ENCODE peak calls at places on chromosomes 2 and 18, in four cellular contexts. M, V, W and A are unnamed samples.
A peak's percentile ranks its signal among the peaks of the same experiment; 100 is the strongest.

GRCh38 chr2:198060277-198060676 is 255.9 kb downstream of the PLCL1 start:
- DNase-seq in W (no peak), M (no peak), V (no peak), A (no peak)

GRCh38 chr2:96959406-96960110 is 26.8 kb downstream of the FAM178B start:
- DNase-seq in V (no peak), W (no peak), M (no peak), A (peak; percentile 50)

GRCh38 chr18:62372156-62372555 is 47.0 kb downstream of the TNFRSF11A start:
- DNase-seq in M (no peak), W (no peak), V (no peak), A (no peak)

GRCh38 chr2:212494413-212495020 is 44.1 kb downstream of the ERBB4 start:
- DNase-seq in V (no peak), M (peak; percentile 35), W (no peak), A (no peak)

GRCh38 chr2:235734700-235735205 is 240.9 kb downstream of the AGAP1 start:
- DNase-seq in M (peak; percentile 34), W (no peak), V (no peak), A (peak; percentile 30)

GRCh38 chr2:11944311-11944710 is 197.9 kb downstream of the LPIN1 start:
- DNase-seq in W (no peak), V (no peak), M (no peak), A (no peak)

GRCh38 chr2:113390133-113390849 is 47.2 kb upstream of the ZNG1B start:
- DNase-seq in W (peak; percentile 67), M (peak; percentile 76), V (peak; percentile 52), A (no peak)

GRCh38 chr18:76371301-76371700 is 123.7 kb downstream of the ZNF516 start:
- DNase-seq in W (no peak), M (no peak), V (no peak), A (no peak)

GRCh38 chr2:127187081-127187775 is 32.9 kb downstream of the CYP27C1 start:
- DNase-seq in M (no peak), W (no peak), V (no peak), A (no peak)

GRCh38 chr18:24586662-24587360 is 126.4 kb downstream of the HRH4 start:
- DNase-seq in W (no peak), V (no peak), M (no peak), A (no peak)

DNA sequence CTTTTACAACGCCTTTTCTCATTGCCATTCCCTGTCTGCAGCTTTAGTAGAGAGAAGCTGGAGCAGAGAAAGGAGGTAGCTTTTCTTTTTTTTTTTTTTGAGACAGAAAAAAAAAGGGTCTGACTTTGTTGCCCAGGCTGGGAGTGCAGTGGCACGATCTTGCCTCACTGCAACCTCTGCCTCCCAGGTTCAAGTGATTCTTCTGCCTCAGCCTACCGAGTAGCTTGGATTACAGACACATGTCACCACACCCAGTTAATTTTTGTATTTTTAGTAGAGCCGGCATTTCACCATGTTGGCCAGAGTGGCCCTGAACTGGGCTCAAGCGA is 25.0 kb upstream of the ACSL3 start:
- DNase-seq in M (no peak), W (no peak), V (no peak), A (no peak)
- H3K27ac ChIP-seq in M (no peak overlapping the region), W (no peak overlapping the region), V (no peak overlapping the region), A (no peak overlapping the region)

DNA sequence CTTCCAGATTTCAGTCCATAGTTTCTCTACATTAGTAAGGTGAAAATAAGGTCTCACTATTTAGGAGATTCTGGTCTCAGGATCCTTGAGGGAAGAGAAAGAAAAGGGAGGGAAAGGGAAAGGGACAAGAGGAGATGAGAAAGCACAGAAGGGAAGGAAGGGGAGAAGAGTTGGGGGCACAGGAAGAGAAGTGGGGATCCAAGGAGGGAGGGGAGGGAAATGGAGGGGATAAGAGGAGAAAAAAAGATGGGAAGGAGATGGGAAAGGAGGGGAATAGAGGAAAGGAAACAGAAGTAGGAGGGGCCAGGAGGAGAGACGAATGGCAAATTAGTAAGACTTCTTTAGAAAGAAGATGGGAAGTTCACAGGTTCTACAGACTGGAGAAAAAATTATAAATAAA is 39.2 kb upstream of the SPTBN1 start:
- DNase-seq in W (no peak), V (no peak), M (no peak), A (no peak)
- H3K4me1 ChIP-seq in W (no peaks in the 10 kb centered on the region), V (peaks cover 25% of the 10 kb centered on the region), M (peaks cover 13% of the 10 kb centered on the region), A (peaks cover 10% of the 10 kb centered on the region)

GRCh38 chr2:99960724-99961566 is 181.4 kb downstream of the AFF3 start:
- DNase-seq in V (peak; percentile 63), M (no peak), W (peak; percentile 13), A (no peak)
- H3K27ac ChIP-seq in V (peak overlapping the region; percentile 68), M (no peak overlapping the region), W (no peak overlapping the region), A (peak overlapping the region; percentile 51)

DNA sequence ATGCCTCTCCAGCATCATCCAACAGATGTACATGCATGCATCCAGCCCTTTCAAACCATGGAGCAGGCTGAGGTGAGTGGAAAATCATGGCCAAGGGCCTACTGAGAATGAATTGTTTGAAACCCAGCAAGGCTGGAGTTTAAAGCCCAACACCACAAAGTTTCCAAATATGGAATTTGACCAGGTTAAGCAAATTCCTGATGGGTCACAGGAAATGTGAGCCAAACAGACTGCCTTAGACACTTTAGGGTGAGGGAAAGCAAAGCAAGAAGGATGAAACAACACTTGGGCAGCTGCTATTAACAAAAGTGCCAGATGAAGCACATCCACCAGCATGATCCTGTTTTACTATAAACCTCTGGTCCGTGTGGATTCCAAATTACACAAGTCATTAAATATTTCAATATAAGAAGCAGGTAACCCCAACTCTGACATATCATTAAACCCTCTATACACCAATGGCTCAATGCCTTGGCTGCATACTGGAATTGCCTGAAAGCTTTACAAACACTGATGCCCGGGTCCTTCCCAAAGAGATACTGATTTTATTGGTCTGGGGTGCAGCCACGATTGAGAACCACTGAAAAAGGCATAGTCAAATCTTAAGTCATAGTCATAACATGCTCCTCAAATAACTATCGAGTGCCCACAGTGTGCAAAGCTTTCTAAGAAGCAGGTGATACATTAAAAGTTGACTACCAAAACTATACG is 9.1 kb downstream of the KLF7 start:
- DNase-seq in W (no peak), V (no peak), M (no peak), A (no peak)
- H3K4me1 ChIP-seq in W (no peaks in the 10 kb centered on the region), V (peaks cover 77% of the 10 kb centered on the region), M (peaks cover 96% of the 10 kb centered on the region), A (peaks cover 35% of the 10 kb centered on the region)

DNA sequence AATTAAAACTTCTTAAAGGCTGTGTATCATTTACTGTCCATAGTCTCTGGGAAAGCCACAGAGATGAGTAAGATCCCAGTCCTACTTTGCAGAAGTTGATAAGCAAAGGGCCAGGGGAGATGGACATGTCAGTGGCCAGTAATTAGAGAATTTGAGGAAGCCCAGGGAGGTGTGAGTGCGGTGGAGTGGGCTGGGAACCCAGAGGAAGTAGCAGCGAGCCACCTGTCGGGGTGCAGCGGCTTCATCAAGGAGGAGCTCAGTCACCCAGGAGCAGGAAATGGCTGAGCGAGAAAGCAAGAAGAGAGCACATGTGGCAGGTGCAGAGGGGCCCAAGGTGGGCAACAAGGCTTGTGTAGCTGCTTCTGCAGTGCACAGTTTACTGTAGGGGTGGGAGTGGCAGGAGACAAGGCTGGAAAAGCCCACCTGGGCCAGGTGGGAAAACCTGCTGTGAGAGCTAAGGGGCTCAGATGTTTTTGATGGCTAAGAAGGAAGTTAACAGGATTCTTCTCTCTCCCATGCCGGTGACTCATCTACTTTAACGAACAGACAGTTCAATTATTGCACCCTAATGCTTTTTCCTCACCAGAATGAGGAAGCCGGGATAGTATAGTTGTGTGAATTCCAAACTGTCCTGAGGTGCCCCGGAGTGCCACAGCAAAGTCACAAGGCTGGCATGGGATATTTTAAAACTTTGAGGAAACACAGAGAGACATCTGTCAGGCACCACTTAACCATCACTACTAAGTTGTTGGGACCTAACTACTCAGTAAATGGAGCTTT is 34.8 kb upstream of the MGAT5 start:
- DNase-seq in V (no peak), M (no peak), W (no peak), A (no peak)
- H3K27ac ChIP-seq in V (peak overlapping the region; percentile 53), M (no peak overlapping the region), W (no peak overlapping the region), A (no peak overlapping the region)

DNA sequence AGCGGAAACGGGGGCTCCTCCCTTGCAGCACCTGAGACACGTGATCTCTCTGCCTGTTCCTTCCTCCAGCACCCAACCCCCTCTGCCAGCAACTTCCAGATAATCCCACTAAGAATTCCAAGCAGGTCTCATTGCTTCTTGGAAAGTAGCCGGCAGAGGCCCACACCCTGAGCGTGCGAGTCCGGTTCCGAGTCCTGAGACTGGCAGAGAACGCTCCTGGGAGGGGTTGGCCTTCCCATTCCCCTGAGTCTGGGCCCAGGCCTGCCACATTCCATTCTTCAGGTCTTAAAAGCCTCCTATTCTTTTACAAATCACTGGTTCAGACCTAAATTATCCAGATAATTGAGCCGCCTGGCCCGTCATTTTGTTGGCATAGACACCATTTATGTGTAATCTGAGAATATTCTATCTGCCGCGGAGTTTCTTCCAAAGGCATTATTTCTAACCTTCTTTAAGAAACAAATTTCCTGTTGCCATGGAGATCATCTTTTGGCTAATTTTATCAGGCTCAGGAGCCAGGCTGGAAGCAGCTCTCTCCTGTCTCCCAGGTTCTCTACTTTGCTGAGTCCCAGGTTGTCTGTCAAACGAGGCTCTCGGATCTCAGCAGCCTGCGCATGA is 165.4 kb downstream of the MYCN start:
- DNase-seq in W (no peak), V (no peak), M (no peak), A (no peak)
- H3K4me1 ChIP-seq in W (peaks cover 8% of the 10 kb centered on the region), V (no peaks in the 10 kb centered on the region), M (no peaks in the 10 kb centered on the region), A (no peaks in the 10 kb centered on the region)

GRCh38 chr2:40283111-40283909 is 168.6 kb downstream of the SLC8A1 start:
- DNase-seq in W (no peak), M (no peak), V (no peak), A (no peak)
- H3K27ac ChIP-seq in W (no peak overlapping the region), M (no peak overlapping the region), V (peak overlapping the region; percentile 60), A (peak overlapping the region; percentile 67)